ENCODE peak calls at places on chromosomes 5 and 9, in five cellular contexts. O, E, K, U and L are unnamed samples.

GRCh38 chr5:142609142-142609541 is 76.7 kb downstream of the FGF1 start:
- DNase-seq in O (no peak), E (no peak), K (no peak), U (no peak), L (no peak)

GRCh38 chr9:136385015-136385414 is 11.5 kb upstream of the CARD9 start:
- DNase-seq in O (no peak), E (no peak), K (no peak), U (no peak), L (no peak)

GRCh38 chr9:95689669-95690068 is 172.9 kb upstream of the PTCH1 start:
- DNase-seq in O (no peak), E (no peak), K (no peak), U (no peak), L (no peak)

GRCh38 chr9:124218438-124219289 is 39.1 kb upstream of the NEK6 start:
- DNase-seq in O (no peak), E (peak; percentile 92), K (peak; percentile 78), U (no peak), L (no peak)

GRCh38 chr5:104815212-104815611 is 1252.6 kb upstream of the NUDT12 start:
- DNase-seq in O (no peak), E (no peak), K (no peak), U (no peak), L (no peak)

GRCh38 chr5:145245354-145245753 is 589.8 kb downstream of the PRELID2 start:
- DNase-seq in O (no peak), E (no peak), K (peak; percentile 39), U (no peak), L (no peak)

GRCh38 chr5:35369965-35370790 is 139.9 kb upstream of the PRLR start:
- DNase-seq in O (no peak), E (no peak), K (no peak), U (no peak), L (peak; percentile 37)

GRCh38 chr5:1671351-1671750 is 128.3 kb downstream of the MRPL36 start:
- DNase-seq in O (no peak), E (no peak), K (no peak), U (no peak), L (no peak)

GRCh38 chr9:16191691-16192402 is 639.0 kb downstream of the CCDC171 start:
- DNase-seq in O (peak; percentile 93), E (no peak), K (peak; percentile 90), U (peak; percentile 58), L (peak; percentile 90)

GRCh38 chr9:110575169-110575568 is 4.4 kb downstream of the SVEP1 start:
- DNase-seq in O (no peak), E (no peak), K (no peak), U (no peak), L (no peak)

GRCh38 chr5:140157032-140157781 is 17.8 kb upstream of the CYSTM1 start:
- DNase-seq in O (peak; percentile 90), E (peak; percentile 33), K (peak; percentile 89), U (no peak), L (peak; percentile 94)

GRCh38 chr5:35828092-35828598 is 28.5 kb upstream of the IL7R start:
- DNase-seq in O (no peak), E (no peak), K (peak; percentile 1), U (no peak), L (no peak)

GRCh38 chr5:134965271-134965825 is 2.4 kb upstream of the CATSPER3 start:
- DNase-seq in O (no peak), E (no peak), K (no peak), U (no peak), L (no peak)

GRCh38 chr5:33272288-33272687 is 168.5 kb upstream of the TARS1 start:
- DNase-seq in O (no peak), E (no peak), K (peak; percentile 95), U (no peak), L (no peak)

GRCh38 chr9:129888085-129888808 is 53.0 kb downstream of the USP20 start:
- DNase-seq in O (no peak), E (peak; percentile 100), K (no peak), U (no peak), L (no peak)

GRCh38 chr9:133889498-133890301 is 102.4 kb downstream of the VAV2 start:
- DNase-seq in O (no peak), E (no peak), K (peak; percentile 49), U (no peak), L (peak; percentile 71)

GRCh38 chr9:131594906-131595675 is 49.8 kb downstream of the PRRT1B start:
- DNase-seq in O (no peak), E (no peak), K (no peak), U (no peak), L (no peak)
- H3K36me3 ChIP-seq in O (no peaks in the 10 kb centered on the region), E (peaks cover 42% of the 10 kb centered on the region), K (no peaks in the 10 kb centered on the region), U (peaks cover 5% of the 10 kb centered on the region), L (peaks cover 27% of the 10 kb centered on the region)

GRCh38 chr9:114591206-114591853 is 3.8 kb downstream of the ATP6V1G1 start:
- DNase-seq in O (no peak), E (no peak), K (peak; percentile 51), U (no peak), L (no peak)

GRCh38 chr9:114590328-114590727 is 2.8 kb downstream of the ATP6V1G1 start:
- DNase-seq in O (no peak), E (no peak), K (no peak), U (no peak), L (no peak)

GRCh38 chr9:114594136-114594535 is 6.6 kb downstream of the ATP6V1G1 start:
- DNase-seq in O (no peak), E (no peak), K (no peak), U (no peak), L (no peak)

GRCh38 chr9:114588671-114589526 is 1.3 kb downstream of the ATP6V1G1 start:
- DNase-seq in O (no peak), E (no peak), K (peak; percentile 76), U (no peak), L (no peak)

DNA sequence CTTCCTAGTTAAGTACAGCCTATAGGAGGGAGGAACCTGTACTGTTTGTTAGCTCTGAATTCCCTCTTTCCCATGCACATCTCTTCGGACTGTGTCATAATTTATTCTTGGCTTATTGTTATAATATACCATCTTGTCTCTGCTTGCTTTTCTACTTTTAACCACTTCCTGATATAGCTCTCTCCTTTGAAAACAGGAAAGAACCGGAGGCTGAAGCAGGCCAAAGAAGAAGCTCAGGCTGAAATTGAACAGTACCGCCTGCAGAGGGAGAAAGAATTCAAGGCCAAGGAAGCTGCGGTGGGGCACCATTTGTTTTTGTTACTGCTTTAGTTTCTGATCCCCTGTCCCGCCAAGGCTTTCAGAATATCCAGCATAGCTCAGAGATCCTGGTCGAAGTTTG is 4.8 kb downstream of the ATP6V1G1 start:
- DNase-seq in O (no peak), E (no peak), K (peak; percentile 49), U (no peak), L (peak; percentile 53)
- H3K4me3 ChIP-seq in O (no peak overlapping the region), E (peak overlapping the region; percentile 71), K (no peak overlapping the region), U (no peak overlapping the region), L (no peak overlapping the region)

GRCh38 chr9:34623386-34624235 is 3.3 kb upstream of the DCTN3 start:
- DNase-seq in O (no peak), E (no peak), K (no peak), U (no peak), L (peak; percentile 68)

GRCh38 chr9:34625087-34625486 is 3.8 kb downstream of the ARID3C start:
- DNase-seq in O (no peak), E (no peak), K (no peak), U (no peak), L (no peak)

GRCh38 chr9:34620061-34620994 is at the start of gene DCTN3:
- DNase-seq in O (peak; percentile 91), E (peak; percentile 77), K (peak; percentile 100), U (no peak), L (peak; percentile 96)

GRCh38 chr9:34627716-34628655 is 880 bp downstream of the ARID3C start:
- DNase-seq in O (no peak), E (no peak), K (no peak), U (no peak), L (no peak)

DNA sequence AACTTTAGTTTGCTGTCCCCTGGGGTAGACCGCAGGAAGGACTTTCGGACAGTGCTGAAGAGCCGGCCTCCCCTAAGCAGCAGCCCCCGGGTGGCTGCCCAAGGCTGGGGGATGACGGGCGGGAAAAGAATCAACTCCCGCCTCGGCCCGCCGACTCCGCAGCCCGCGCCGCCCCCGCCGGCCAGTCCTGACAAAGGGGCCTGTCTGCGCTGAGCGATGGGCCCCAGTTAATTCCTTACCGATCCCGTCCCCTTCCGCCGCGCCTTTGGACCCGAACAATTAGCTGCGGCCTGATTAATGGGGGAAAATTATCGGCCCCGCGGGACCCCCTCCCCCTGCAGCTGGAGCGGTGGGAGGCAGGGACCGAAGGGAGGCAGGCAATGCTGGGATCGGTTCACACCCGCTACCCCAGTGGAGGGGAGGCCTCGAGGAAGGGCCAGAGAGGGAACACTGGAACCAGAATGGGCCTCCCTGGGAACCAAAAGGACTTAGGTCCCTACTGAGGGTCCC is 4.2 kb upstream of the DCTN3 start:
- DNase-seq in O (no peak), E (no peak), K (no peak), U (no peak), L (peak; percentile 83)
- H3K27me3 ChIP-seq in O (peaks cover 12% of the 10 kb centered on the region), E (peaks cover 12% of the 10 kb centered on the region), K (peaks cover 55% of the 10 kb centered on the region), U (peaks cover 54% of the 10 kb centered on the region), L (peaks cover 67% of the 10 kb centered on the region)

GRCh38 chr5:14414007-14414406 is 167.6 kb upstream of the OTULINL start:
- DNase-seq in O (no peak), E (no peak), K (no peak), U (no peak), L (no peak)

GRCh38 chr5:14416709-14417108 is 164.9 kb upstream of the OTULINL start:
- DNase-seq in O (no peak), E (no peak), K (no peak), U (no peak), L (peak; percentile 47)

GRCh38 chr5:14417232-14417730 is 164.3 kb upstream of the OTULINL start:
- DNase-seq in O (no peak), E (no peak), K (peak; percentile 63), U (no peak), L (peak; percentile 63)

GRCh38 chr5:14414615-14415515 is 166.7 kb upstream of the OTULINL start:
- DNase-seq in O (no peak), E (peak; percentile 53), K (no peak), U (no peak), L (no peak)

GRCh38 chr5:14415516-14416074 is 166.0 kb upstream of the OTULINL start:
- DNase-seq in O (no peak), E (peak; percentile 41), K (no peak), U (no peak), L (no peak)
- H3K36me3 ChIP-seq in O (no peaks in the 10 kb centered on the region), E (peaks cover 32% of the 10 kb centered on the region), K (peaks cover 72% of the 10 kb centered on the region), U (peaks cover 6% of the 10 kb centered on the region), L (peaks cover 5% of the 10 kb centered on the region)

DNA sequence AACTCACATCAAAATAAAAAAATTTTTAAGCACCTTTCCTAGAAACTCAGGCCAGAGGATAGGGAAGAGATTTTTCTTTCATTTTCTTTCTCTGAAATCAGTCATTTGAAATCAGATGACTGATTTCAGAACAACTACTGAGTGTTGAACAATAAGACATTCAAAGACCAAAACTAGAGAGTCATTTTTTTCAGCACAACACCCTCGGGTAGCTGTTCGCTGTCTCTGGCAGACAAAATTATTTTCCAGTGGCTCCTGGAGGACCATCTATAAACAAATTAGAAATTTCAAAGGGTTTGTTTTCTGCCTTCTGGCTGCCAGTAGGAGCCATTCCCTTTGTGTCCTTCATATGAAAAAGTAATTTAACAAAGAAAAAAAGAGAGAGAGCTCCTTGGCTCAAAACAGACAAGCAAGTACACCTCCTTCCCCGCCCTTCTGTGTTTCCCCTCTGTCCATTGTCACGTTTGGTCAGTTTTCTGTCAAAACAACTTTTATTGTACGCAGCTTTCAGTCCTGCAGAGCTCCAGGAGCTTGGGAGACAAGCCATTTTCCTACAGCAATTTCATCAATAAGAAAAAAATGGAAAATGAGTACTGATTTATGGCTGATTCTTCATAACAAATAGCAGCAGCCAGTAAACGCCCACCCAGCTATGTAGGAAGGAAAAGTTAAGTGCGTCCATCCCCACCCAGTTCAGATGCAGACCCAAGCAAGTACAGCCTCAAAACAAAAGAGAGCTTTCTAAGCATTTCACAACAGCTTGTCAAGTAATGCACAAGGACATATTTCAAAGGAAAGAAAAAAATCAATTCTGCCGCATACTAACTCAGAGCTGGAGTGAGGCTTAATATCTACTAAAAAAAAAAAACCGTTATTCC is 405.1 kb downstream of the ZNF608 start:
- DNase-seq in O (no peak), E (no peak), K (no peak), U (no peak), L (no peak)
- H3K4me3 ChIP-seq in O (no peak overlapping the region), E (no peak overlapping the region), K (no peak overlapping the region), U (no peak overlapping the region), L (no peak overlapping the region)